ENCODE peak calls at places on chromosomes 6 and 20, in eight cellular contexts. W is T-helper 2 cell; O is effector memory CD4-positive, alpha-beta T cell; N is activated gamma-delta T cell; V is kidney tubule cell; C is RWPE1; I is stimulated activated CD4-positive, alpha-beta T cell treated with anti-CD3 and anti-CD28 coated beads, Interleukin-12 subunit alpha, Interleukin-12 subunit beta, amount 100 ng/mL, for 4 hours; P is right atrium auricular region. S is an unnamed sample.

GRCh38 chr6:83758533-83758932 is 49.6 kb upstream of the SNAP91 start:
- DNase-seq in W (no peak), O (no peak), N (no peak), V (no peak), C (no peak), I (no peak), P (no peak), S (no peak)

GRCh38 chr6:11740875-11741274 is 37.7 kb downstream of the ADTRP start:
- DNase-seq in W (no peak), O (no peak), N (no peak), V (no peak), C (no peak), I (no peak), P (no peak), S (no peak)

GRCh38 chr6:89985744-89986493 is 91.7 kb downstream of the GJA10 start:
- DNase-seq in W (no peak), O (no peak), N (no peak), V (peak), C (no peak), I (no peak), P (no peak), S (no peak)

GRCh38 chr6:106800379-106800778 is 171.0 kb downstream of the QRSL1 start:
- DNase-seq in W (no peak), O (no peak), N (no peak), V (no peak), C (no peak), I (no peak), P (no peak), S (no peak)

GRCh38 chr20:32621071-32621913 is 36.2 kb upstream of the NOL4L start:
- DNase-seq in W (no peak), O (no peak), N (no peak), V (no peak), C (peak), I (no peak), P (no peak), S (no peak)

GRCh38 chr20:63151554-63152321 is 64.2 kb downstream of the YTHDF1 start:
- DNase-seq in W (no peak), O (no peak), N (no peak), V (peak), C (no peak), I (no peak), P (no peak), S (no peak)

GRCh38 chr6:5260111-5260620 is 584 bp downstream of the LYRM4 start:
- DNase-seq in W (peak), O (peak), N (peak), V (peak), C (peak), I (peak), P (no peak), S (peak)

GRCh38 chr20:63772781-63773520 is 33.4 kb downstream of the SLC2A4RG start:
- DNase-seq in W (no peak), O (no peak), N (no peak), V (no peak), C (no peak), I (no peak), P (no peak), S (no peak)

GRCh38 chr6:128742900-128743299 is 140.0 kb upstream of the LAMA2 start:
- DNase-seq in W (no peak), O (no peak), N (no peak), V (no peak), C (no peak), I (no peak), P (no peak), S (no peak)

GRCh38 chr6:150598858-150599198 is 857 bp upstream of the PLEKHG1 start:
- DNase-seq in W (no peak), O (no peak), N (no peak), V (no peak), C (no peak), I (no peak), P (no peak), S (no peak)

GRCh38 chr20:56245761-56246160 is 2.8 kb upstream of the MC3R start:
- DNase-seq in W (no peak), O (no peak), N (no peak), V (peak), C (peak), I (no peak), P (no peak), S (peak)

GRCh38 chr20:17611540-17612286 is 41.8 kb downstream of the DSTN start:
- DNase-seq in W (no peak), O (no peak), N (no peak), V (no peak), C (peak), I (no peak), P (peak), S (peak)

GRCh38 chr6:44411141-44411540 is 23.6 kb downstream of the CDC5L start:
- DNase-seq in W (no peak), O (no peak), N (no peak), V (no peak), C (no peak), I (no peak), P (no peak), S (no peak)

GRCh38 chr20:48564997-48565396 is 262.8 kb downstream of the PREX1 start:
- DNase-seq in W (no peak), O (no peak), N (no peak), V (no peak), C (no peak), I (no peak), P (no peak), S (no peak)

GRCh38 chr20:33306807-33307206 is 23.8 kb downstream of the BPIFB1 start:
- DNase-seq in W (no peak), O (no peak), N (no peak), V (no peak), C (no peak), I (no peak), P (no peak), S (no peak)

GRCh38 chr6:128720891-128721290 is 162.0 kb upstream of the LAMA2 start:
- DNase-seq in W (no peak), O (no peak), N (no peak), V (no peak), C (no peak), I (no peak), P (no peak), S (no peak)

GRCh38 chr6:14091329-14091978 is 26.1 kb upstream of the CD83 start:
- DNase-seq in W (no peak), O (no peak), N (no peak), V (no peak), C (no peak), I (no peak), P (no peak), S (no peak)

GRCh38 chr6:28212510-28213212 is 12.4 kb upstream of the ZSCAN9 start:
- DNase-seq in W (no peak), O (no peak), N (no peak), V (peak), C (peak), I (peak), P (no peak), S (peak)

GRCh38 chr20:22449115-22449973 is 135.0 kb downstream of the FOXA2 start:
- DNase-seq in W (no peak), O (no peak), N (no peak), V (peak), C (no peak), I (no peak), P (no peak), S (no peak)

GRCh38 chr6:89611666-89612065 is 26.9 kb downstream of the LYRM2 start:
- DNase-seq in W (no peak), O (no peak), N (no peak), V (peak), C (no peak), I (no peak), P (no peak), S (no peak)

GRCh38 chr6:30761791-30762429 is 17.6 kb upstream of the IER3 start:
- DNase-seq in W (no peak), O (no peak), N (no peak), V (no peak), C (no peak), I (no peak), P (no peak), S (no peak)

GRCh38 chr6:53294095-53294494 is 54.7 kb downstream of the ELOVL5 start:
- DNase-seq in W (no peak), O (no peak), N (no peak), V (no peak), C (no peak), I (no peak), P (no peak), S (no peak)

GRCh38 chr6:131250121-131250520 is 114.9 kb downstream of the AKAP7 start:
- DNase-seq in W (no peak), O (no peak), N (no peak), V (peak), C (no peak), I (peak), P (peak), S (no peak)

GRCh38 chr6:131923356-131923755 is 27.8 kb downstream of the CCN2 start:
- DNase-seq in W (no peak), O (no peak), N (no peak), V (peak), C (no peak), I (no peak), P (no peak), S (peak)

GRCh38 chr20:62321521-62321948 is 18.7 kb downstream of the ADRM1 start:
- DNase-seq in W (no peak), O (no peak), N (no peak), V (peak), C (peak), I (no peak), P (no peak), S (peak)

GRCh38 chr6:128731249-128732165 is 151.4 kb upstream of the LAMA2 start:
- DNase-seq in W (no peak), O (no peak), N (no peak), V (peak), C (peak), I (no peak), P (no peak), S (peak)

GRCh38 chr6:79808846-79809245 is 138.5 kb downstream of the ELOVL4 start:
- DNase-seq in W (no peak), O (no peak), N (no peak), V (no peak), C (no peak), I (no peak), P (no peak), S (no peak)

GRCh38 chr6:110053395-110054240 is 75.5 kb downstream of the GPR6 start:
- DNase-seq in W (no peak), O (no peak), N (no peak), V (peak), C (peak), I (no peak), P (no peak), S (peak)